ENCODE peak calls at places on chromosomes 2 and 18, in seven cellular contexts. N, O, K, F, I, S and Z are unnamed samples.
A peak's percentile ranks its signal among the peaks of the same experiment; 100 is the strongest.

GRCh38 chr2:1814616-1815015 is 70.3 kb upstream of the PXDN start:
- DNase-seq in F (no peak), N (peak; percentile 96), O (no peak), K (no peak), S (no peak), I (no peak), Z (no peak)

GRCh38 chr2:20050712-20051517 is 513 bp downstream of the LAPTM4A start:
- DNase-seq in F (peak; percentile 61), S (no peak), I (peak; percentile 53), O (peak; percentile 65), K (peak; percentile 47), N (peak; percentile 59), Z (peak; percentile 67)

GRCh38 chr18:78927616-78928015 is 52.0 kb upstream of the SALL3 start:
- DNase-seq in N (no peak), O (no peak), F (no peak), I (no peak), K (no peak), S (no peak), Z (no peak)

GRCh38 chr2:120272763-120273481 is 20.3 kb downstream of the RALB start:
- DNase-seq in F (no peak), I (no peak), O (no peak), K (no peak), N (no peak), S (no peak), Z (no peak)

GRCh38 chr18:48833701-48834394 is 116.9 kb downstream of the SMAD7 start:
- DNase-seq in K (no peak), F (no peak), O (peak; percentile 23), N (no peak), S (peak; percentile 28), I (peak; percentile 69), Z (peak; percentile 32)

GRCh38 chr2:127157651-127158460 is 50.9 kb upstream of the BIN1 start:
- DNase-seq in O (no peak), K (no peak), I (peak; percentile 42), F (no peak), S (no peak), N (no peak), Z (no peak)

GRCh38 chr2:109162999-109163398 is 34.0 kb downstream of the SH3RF3 start:
- DNase-seq in S (no peak), K (no peak), O (no peak), F (peak; percentile 82), I (no peak), N (no peak), Z (peak; percentile 35)

GRCh38 chr2:199160677-199161465 is 296.9 kb downstream of the SATB2 start:
- DNase-seq in F (no peak), K (no peak), I (no peak), N (no peak), O (peak; percentile 89), S (no peak), Z (peak; percentile 80)

GRCh38 chr2:218883491-218884490 is 3.1 kb downstream of the WNT10A start:
- DNase-seq in O (no peak), N (peak; percentile 25), S (no peak), F (no peak), I (no peak), K (no peak), Z (no peak)

DNA sequence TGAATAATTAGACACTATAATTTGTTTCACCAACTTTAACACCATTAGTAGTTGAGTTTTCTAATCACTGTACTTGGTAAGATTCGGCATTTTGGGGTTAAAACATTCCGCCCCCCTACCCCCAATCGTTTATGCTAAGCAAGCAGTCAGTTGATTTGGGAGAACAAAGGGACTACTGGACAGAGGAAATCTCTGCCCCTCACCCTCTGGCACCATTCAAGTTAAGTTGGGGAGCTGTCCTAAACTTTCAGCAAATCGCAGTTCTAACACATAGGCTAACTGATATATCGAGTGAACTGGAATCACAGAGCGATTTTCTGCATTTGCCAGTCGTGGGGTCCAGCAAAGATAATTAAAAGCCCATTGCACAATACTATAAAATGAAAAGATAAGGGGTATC is 5.6 kb downstream of the KLF7 start:
- DNase-seq in S (no peak), K (no peak), I (no peak), O (peak; percentile 47), F (no peak), N (no peak), Z (peak; percentile 51)
- H3K4me3 ChIP-seq in S (no peak overlapping the region), K (no peak overlapping the region), I (no peak overlapping the region), O (no peak overlapping the region), F (no peak overlapping the region), N (no peak overlapping the region), Z (no peak overlapping the region)

GRCh38 chr2:68467077-68467960 is at the start of the genes APLF and FBXO48:
- DNase-seq in F (peak; percentile 99), I (peak; percentile 98), K (peak; percentile 97), O (peak; percentile 99), S (peak; percentile 97), N (peak; percentile 98), Z (peak; percentile 99)

GRCh38 chr2:68466778-68467076 is 367 bp downstream of the FBXO48 start:
- DNase-seq in K (no peak), O (no peak), I (no peak), N (no peak), F (no peak), S (no peak), Z (no peak)

GRCh38 chr2:68465081-68465916 is 1.8 kb downstream of the FBXO48 start:
- DNase-seq in N (no peak), F (no peak), S (no peak), K (no peak), O (peak; percentile 33), I (no peak), Z (no peak)

GRCh38 chr2:68464651-68465050 is 2.4 kb downstream of the FBXO48 start:
- DNase-seq in K (no peak), O (no peak), N (no peak), S (no peak), F (no peak), I (no peak), Z (no peak)

GRCh38 chr2:68466361-68466777 is 725 bp downstream of the FBXO48 start:
- DNase-seq in I (peak; percentile 62), N (peak; percentile 17), F (no peak), O (peak; percentile 78), S (no peak), K (peak; percentile 28), Z (peak; percentile 77)
- TF ChIP-seq CTCF in I (no peak), N (no peak), F (no peak), O (peak; percentile 29), S (no peak), K (peak; percentile 26), Z (peak; percentile 11)

GRCh38 chr2:238107525-238108422 is 7.6 kb downstream of the ESPNL start:
- DNase-seq in F (no peak), S (peak; percentile 40), I (no peak), K (no peak), N (no peak), O (no peak), Z (no peak)
- H3K4me3 ChIP-seq in F (no peak overlapping the region), S (no peak overlapping the region), I (no peak overlapping the region), K (no peak overlapping the region), N (no peak overlapping the region), O (no peak overlapping the region), Z (no peak overlapping the region)

GRCh38 chr2:102206666-102207341 is 20.0 kb downstream of the IL1RL2 start:
- DNase-seq in I (no peak), S (no peak), F (no peak), N (peak; percentile 75), O (no peak), K (no peak), Z (no peak)
- TF ChIP-seq CTCF in I (no peak), S (no peak), F (no peak), N (no peak), O (no peak), K (no peak), Z (no peak)

GRCh38 chr2:206443735-206444527 is 599 bp downstream of the ADAM23 start:
- DNase-seq in I (no peak), O (peak; percentile 22), F (peak; percentile 7), N (no peak), K (peak; percentile 46), S (peak; percentile 64), Z (no peak)

GRCh38 chr2:206442854-206443734 is at the start of gene ADAM23:
- DNase-seq in O (peak; percentile 52), I (no peak), S (peak; percentile 76), N (peak; percentile 5), F (peak; percentile 53), K (peak; percentile 56), Z (peak; percentile 60)

GRCh38 chr2:206445948-206446347 is 2.6 kb downstream of the ADAM23 start:
- DNase-seq in K (no peak), F (no peak), S (no peak), O (no peak), N (no peak), I (no peak), Z (no peak)

GRCh38 chr2:206438196-206438727 is 5.1 kb upstream of the ADAM23 start:
- DNase-seq in N (no peak), F (no peak), I (no peak), K (no peak), O (no peak), S (no peak), Z (no peak)

DNA sequence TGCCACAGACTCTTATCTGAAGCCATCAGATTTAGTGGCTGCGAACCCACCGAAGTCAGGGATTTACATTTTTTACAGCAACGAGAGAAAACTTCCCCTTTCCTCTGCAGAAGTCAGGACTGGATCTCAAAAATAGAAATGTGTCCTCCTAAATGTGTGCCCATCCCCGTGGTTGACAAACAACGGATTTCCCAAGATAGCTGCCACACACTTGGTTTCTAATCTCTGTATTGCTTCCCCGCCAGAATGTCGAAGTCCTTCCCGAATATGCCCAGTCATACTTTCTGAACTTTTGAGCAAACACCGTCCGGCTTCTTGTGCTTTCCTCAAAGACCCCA is 847 bp upstream of the ADAM23 start:
- DNase-seq in F (no peak), N (no peak), I (no peak), S (no peak), K (no peak), O (no peak), Z (no peak)
- H3K4me3 ChIP-seq in F (peak overlapping the region; percentile 71), N (no peak overlapping the region), I (no peak overlapping the region), S (peak overlapping the region; percentile 62), K (peak overlapping the region; percentile 52), O (peak overlapping the region; percentile 79), Z (peak overlapping the region; percentile 46)

DNA sequence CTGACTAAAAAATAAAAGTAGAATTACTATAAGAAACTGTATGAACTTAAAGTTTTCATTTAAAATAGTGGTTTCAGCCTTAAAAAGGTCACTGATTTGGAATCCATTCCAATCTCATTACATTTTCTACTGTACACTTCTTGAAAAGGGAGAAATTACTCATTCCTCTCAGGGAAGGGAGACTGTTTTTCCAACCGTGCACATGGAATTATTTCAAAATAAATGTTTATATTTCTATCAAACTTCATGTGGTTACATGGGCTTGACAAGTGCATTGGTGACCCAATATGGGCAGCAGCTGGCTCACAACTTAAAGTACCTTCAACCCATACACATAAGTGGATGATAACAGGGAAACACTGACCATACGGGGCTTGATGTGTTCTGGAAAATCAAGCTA is 324.5 kb upstream of the THUMPD2 start:
- DNase-seq in K (no peak), O (peak; percentile 92), F (no peak), S (no peak), I (no peak), N (no peak), Z (peak; percentile 86)
- TF ChIP-seq CTCF in K (no peak), O (no peak), F (no peak), S (no peak), I (no peak), N (no peak), Z (no peak)